ENCODE peak calls at places on chromosomes 16 and 17, in six cellular contexts. One of them, this sample, is unnamed.

GRCh38 chr17:45782889-45783592 is 1.1 kb upstream of the CRHR1 start:
- DNase-seq in GM12878: no peak
- DNase-seq in body of pancreas: no peak
- DNase-seq in IMR-90: no peak
- DNase-seq in transverse colon: no peak
- DNase-seq in H54: no peak
- DNase-seq in this sample: peak; percentile 37

GRCh38 chr16:57537194-57537505 is 779 bp upstream of the CCDC102A start:
- DNase-seq in GM12878: no peak
- DNase-seq in body of pancreas: no peak
- DNase-seq in IMR-90: no peak
- DNase-seq in transverse colon: no peak
- DNase-seq in H54: no peak
- DNase-seq in this sample: no peak

GRCh38 chr17:55830210-55830609 is 79.4 kb downstream of the PCTP start:
- DNase-seq in GM12878: no peak
- DNase-seq in body of pancreas: no peak
- DNase-seq in IMR-90: no peak
- DNase-seq in transverse colon: no peak
- DNase-seq in H54: no peak
- DNase-seq in this sample: no peak

GRCh38 chr17:17613708-17614114 is 22.2 kb upstream of the PEMT start:
- DNase-seq in GM12878: no peak
- DNase-seq in body of pancreas: peak; percentile 65
- DNase-seq in IMR-90: peak; percentile 73
- DNase-seq in transverse colon: peak; percentile 48
- DNase-seq in H54: peak; percentile 87
- DNase-seq in this sample: peak; percentile 57

GRCh38 chr17:42865638-42866094 is 14.7 kb downstream of the AOC3 start:
- DNase-seq in GM12878: no peak
- DNase-seq in body of pancreas: no peak
- DNase-seq in IMR-90: no peak
- DNase-seq in transverse colon: no peak
- DNase-seq in H54: no peak
- DNase-seq in this sample: no peak

GRCh38 chr17:73784015-73784603 is 139.9 kb upstream of the SDK2 start:
- DNase-seq in GM12878: no peak
- DNase-seq in body of pancreas: no peak
- DNase-seq in IMR-90: no peak
- DNase-seq in transverse colon: no peak
- DNase-seq in H54: no peak
- DNase-seq in this sample: no peak

GRCh38 chr16:63581560-63581959 is 1540.3 kb downstream of the CDH11 start:
- DNase-seq in GM12878: no peak
- DNase-seq in body of pancreas: no peak
- DNase-seq in IMR-90: no peak
- DNase-seq in transverse colon: no peak
- DNase-seq in H54: no peak
- DNase-seq in this sample: no peak

GRCh38 chr17:27540300-27541105 is 84.3 kb downstream of the KSR1 start:
- DNase-seq in GM12878: no peak
- DNase-seq in body of pancreas: peak; percentile 98
- DNase-seq in IMR-90: peak; percentile 100
- DNase-seq in transverse colon: peak; percentile 85
- DNase-seq in H54: no peak
- DNase-seq in this sample: no peak

GRCh38 chr17:31550389-31551056 is 159.0 kb downstream of the RAB11FIP4 start:
- DNase-seq in GM12878: no peak
- DNase-seq in body of pancreas: no peak
- DNase-seq in IMR-90: peak; percentile 24
- DNase-seq in transverse colon: no peak
- DNase-seq in H54: no peak
- DNase-seq in this sample: no peak

GRCh38 chr17:14775761-14776492 is 475.0 kb downstream of the HS3ST3B1 start:
- DNase-seq in GM12878: no peak
- DNase-seq in body of pancreas: peak; percentile 20
- DNase-seq in IMR-90: no peak
- DNase-seq in transverse colon: no peak
- DNase-seq in H54: no peak
- DNase-seq in this sample: no peak

GRCh38 chr17:34379876-34380275 is 16.8 kb upstream of the CCL1 start:
- DNase-seq in GM12878: no peak
- DNase-seq in body of pancreas: no peak
- DNase-seq in IMR-90: no peak
- DNase-seq in transverse colon: no peak
- DNase-seq in H54: no peak
- DNase-seq in this sample: no peak

GRCh38 chr17:38982858-38983746 is 15.9 kb upstream of the FBXO47 start:
- DNase-seq in GM12878: peak; percentile 19
- DNase-seq in body of pancreas: peak; percentile 45
- DNase-seq in IMR-90: peak; percentile 75
- DNase-seq in transverse colon: peak; percentile 45
- DNase-seq in H54: peak; percentile 38
- DNase-seq in this sample: peak; percentile 77

GRCh38 chr16:57422026-57422944 is 17.7 kb downstream of the CCL17 start:
- DNase-seq in GM12878: no peak
- DNase-seq in body of pancreas: peak; percentile 61
- DNase-seq in IMR-90: peak; percentile 72
- DNase-seq in transverse colon: peak; percentile 62
- DNase-seq in H54: peak; percentile 27
- DNase-seq in this sample: peak; percentile 57

DNA sequence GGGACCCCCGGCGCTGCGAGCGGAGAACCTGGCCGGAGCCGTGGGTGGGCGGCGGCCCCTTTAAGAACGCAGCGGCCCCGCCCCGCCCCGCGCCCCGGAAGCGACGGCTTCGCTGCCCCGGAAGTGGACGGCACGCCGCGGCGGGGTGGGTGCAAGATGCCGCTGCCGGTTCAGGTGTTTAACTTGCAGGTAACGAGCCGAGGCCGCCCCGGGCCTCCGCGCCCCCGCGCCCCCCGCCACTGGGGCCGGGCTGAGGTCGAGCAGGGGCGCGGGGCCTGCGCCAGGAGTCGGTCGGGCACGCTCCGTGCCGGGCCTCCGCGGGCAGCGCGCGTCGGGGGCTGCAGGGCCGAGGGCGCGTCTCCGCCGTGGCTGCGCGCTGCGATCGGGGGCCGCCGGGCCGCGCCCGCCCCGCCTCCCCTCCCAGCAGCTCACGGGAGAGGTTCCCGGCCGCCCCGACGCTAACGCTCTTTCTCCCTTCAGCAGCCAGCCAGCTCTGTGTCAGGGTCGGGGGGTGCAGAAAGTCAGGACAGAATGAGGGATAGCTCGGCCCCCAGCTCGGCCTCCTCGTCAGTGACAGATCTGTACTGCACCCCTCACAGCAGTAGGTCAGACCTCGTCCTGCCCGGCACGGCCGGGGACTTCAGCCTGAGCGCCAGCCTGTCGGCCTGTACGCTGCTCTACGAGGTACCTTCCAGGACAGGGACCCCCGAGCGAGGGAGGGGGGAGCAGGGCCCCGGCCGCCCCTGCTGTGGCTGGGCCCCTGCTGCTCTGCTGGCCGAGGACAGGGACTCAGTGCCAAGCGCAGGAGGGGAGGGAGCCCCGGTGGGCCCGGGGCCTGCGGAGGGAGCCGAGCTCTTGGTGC is at the start of the genes GPS1 and RFNG:
- DNase-seq in GM12878: no peak
- DNase-seq in body of pancreas: peak; percentile 78
- DNase-seq in IMR-90: peak; percentile 16
- DNase-seq in transverse colon: peak; percentile 87
- DNase-seq in H54: peak; percentile 90
- DNase-seq in this sample: peak; percentile 83
- TF ChIP-seq POLR2A in GM12878: peak; percentile 74
- TF ChIP-seq POLR2A in body of pancreas: no peak
- TF ChIP-seq POLR2A in IMR-90: no peak
- TF ChIP-seq POLR2A in transverse colon: no peak
- TF ChIP-seq POLR2A in H54: peak; percentile 61
- TF ChIP-seq POLR2A in this sample: no peak

GRCh38 chr16:79797486-79797885 is 196.9 kb upstream of the MAF start:
- DNase-seq in GM12878: no peak
- DNase-seq in body of pancreas: no peak
- DNase-seq in IMR-90: no peak
- DNase-seq in transverse colon: no peak
- DNase-seq in H54: no peak
- DNase-seq in this sample: no peak
- TF ChIP-seq POLR2A in GM12878: no peak
- TF ChIP-seq POLR2A in body of pancreas: no peak
- TF ChIP-seq POLR2A in IMR-90: no peak
- TF ChIP-seq POLR2A in transverse colon: no peak
- TF ChIP-seq POLR2A in H54: no peak
- TF ChIP-seq POLR2A in this sample: no peak

GRCh38 chr17:28749516-28750177 is 5.8 kb downstream of the TRAF4 start:
- DNase-seq in GM12878: no peak
- DNase-seq in body of pancreas: no peak
- DNase-seq in IMR-90: no peak
- DNase-seq in transverse colon: no peak
- DNase-seq in H54: no peak
- DNase-seq in this sample: no peak

GRCh38 chr17:28747801-28748750 is 4.3 kb downstream of the TRAF4 start:
- DNase-seq in GM12878: no peak
- DNase-seq in body of pancreas: peak; percentile 22
- DNase-seq in IMR-90: no peak
- DNase-seq in transverse colon: no peak
- DNase-seq in H54: no peak
- DNase-seq in this sample: no peak

GRCh38 chr17:28747046-28747691 is 3.4 kb downstream of the TRAF4 start:
- DNase-seq in GM12878: no peak
- DNase-seq in body of pancreas: peak; percentile 93
- DNase-seq in IMR-90: no peak
- DNase-seq in transverse colon: peak; percentile 78
- DNase-seq in H54: no peak
- DNase-seq in this sample: no peak

GRCh38 chr17:28750178-28751047 is 6.6 kb downstream of the TRAF4 start:
- DNase-seq in GM12878: peak; percentile 69
- DNase-seq in body of pancreas: peak; percentile 96
- DNase-seq in IMR-90: peak; percentile 90
- DNase-seq in transverse colon: peak; percentile 97
- DNase-seq in H54: peak; percentile 78
- DNase-seq in this sample: peak; percentile 96

GRCh38 chr17:28748852-28749515 is 5.2 kb downstream of the TRAF4 start:
- DNase-seq in GM12878: no peak
- DNase-seq in body of pancreas: peak; percentile 52
- DNase-seq in IMR-90: no peak
- DNase-seq in transverse colon: no peak
- DNase-seq in H54: no peak
- DNase-seq in this sample: no peak
- TF ChIP-seq POLR2A in GM12878: no peak
- TF ChIP-seq POLR2A in body of pancreas: no peak
- TF ChIP-seq POLR2A in IMR-90: no peak
- TF ChIP-seq POLR2A in transverse colon: no peak
- TF ChIP-seq POLR2A in H54: no peak
- TF ChIP-seq POLR2A in this sample: no peak

DNA sequence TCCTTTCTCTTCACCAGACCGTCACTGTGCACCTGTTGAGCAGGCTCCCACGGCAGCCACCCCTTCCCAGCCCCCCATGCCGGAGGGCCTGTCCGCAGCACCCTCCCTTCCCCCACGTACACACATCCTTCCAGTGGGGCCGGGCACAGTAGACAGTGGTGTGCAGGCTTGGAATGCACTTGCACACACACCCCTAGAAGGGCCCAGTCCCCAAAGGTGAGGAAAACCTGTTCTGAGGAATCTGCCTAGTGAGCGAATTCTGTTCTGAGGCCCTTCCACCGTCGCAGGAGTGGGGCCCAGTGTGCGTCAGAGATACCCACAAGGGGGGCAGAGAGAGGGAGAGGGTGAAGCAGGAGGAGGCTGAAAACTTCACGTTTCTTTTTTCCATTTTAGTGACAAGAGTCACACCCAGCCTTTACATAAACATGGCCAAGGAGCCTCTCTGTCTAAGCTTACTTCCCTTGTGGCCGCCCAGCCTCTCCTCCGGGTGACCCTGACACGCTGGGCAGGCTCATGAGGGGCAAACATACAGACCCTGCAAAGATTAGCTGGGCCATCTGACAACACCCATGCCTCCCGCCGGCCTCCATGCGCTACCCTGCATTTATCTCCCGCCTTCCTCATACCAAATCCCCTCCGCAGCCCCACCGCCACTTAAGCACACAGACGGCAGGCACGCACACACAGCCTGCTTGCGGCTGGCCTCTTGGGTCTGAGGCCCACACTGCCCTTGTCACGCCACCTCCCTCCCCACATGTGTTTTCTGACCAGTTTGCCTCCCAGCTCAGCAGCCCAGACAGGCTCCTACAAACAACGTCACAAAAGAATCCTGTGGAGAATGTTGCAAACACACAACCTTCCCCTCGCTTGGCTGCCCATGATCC is 1.8 kb downstream of the ZBTB4 start:
- DNase-seq in GM12878: no peak
- DNase-seq in body of pancreas: peak; percentile 60
- DNase-seq in IMR-90: peak; percentile 95
- DNase-seq in transverse colon: peak; percentile 28
- DNase-seq in H54: no peak
- DNase-seq in this sample: peak; percentile 76
- TF ChIP-seq POLR2A in GM12878: peak; percentile 27
- TF ChIP-seq POLR2A in body of pancreas: peak; percentile 43
- TF ChIP-seq POLR2A in IMR-90: peak; percentile 71
- TF ChIP-seq POLR2A in transverse colon: no peak
- TF ChIP-seq POLR2A in H54: no peak
- TF ChIP-seq POLR2A in this sample: no peak

DNA sequence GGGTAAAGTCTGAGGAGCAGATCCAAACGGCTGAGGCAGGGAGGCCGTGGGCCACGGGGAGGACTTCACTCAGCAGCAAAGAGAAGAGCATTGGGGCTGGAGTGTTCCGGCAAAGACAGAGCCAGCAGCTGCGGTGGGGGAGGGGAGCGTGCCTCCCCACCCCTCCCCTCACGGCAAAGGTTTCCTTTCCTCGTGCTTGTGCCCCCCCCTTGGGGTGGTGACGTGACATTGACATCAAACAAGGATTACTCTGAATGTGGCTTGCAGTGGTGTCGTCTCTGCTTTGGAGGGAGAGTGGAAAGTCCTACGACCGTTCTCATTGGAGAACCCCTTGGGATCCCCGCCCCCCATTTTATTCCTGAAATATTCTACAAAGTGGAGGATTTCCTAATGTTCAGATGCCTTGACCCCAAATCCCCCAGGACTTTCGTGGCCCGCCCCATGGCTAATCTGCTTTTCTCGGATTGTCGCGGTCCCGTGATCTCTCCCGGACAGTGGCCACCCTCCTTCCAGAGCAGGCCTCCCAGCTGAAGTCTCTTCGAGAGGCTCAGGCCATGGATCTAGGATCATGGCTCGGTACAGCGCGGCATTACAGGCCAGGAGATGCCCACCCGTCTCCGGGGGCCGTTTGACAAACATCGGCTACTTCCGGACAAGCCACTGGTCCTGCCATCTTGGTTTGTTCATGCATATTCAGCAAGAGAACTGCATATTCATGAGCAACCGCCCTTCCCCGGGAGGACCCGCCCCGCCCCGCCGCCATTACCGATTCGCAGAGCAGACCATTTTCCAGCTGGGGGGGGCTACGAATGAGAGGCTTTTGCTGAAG is 714 bp upstream of the POLR2A start:
- DNase-seq in GM12878: peak; percentile 54
- DNase-seq in body of pancreas: peak; percentile 93
- DNase-seq in IMR-90: peak; percentile 93
- DNase-seq in transverse colon: peak; percentile 93
- DNase-seq in H54: peak; percentile 74
- DNase-seq in this sample: peak; percentile 97
- TF ChIP-seq POLR2A in GM12878: no peak
- TF ChIP-seq POLR2A in body of pancreas: no peak
- TF ChIP-seq POLR2A in IMR-90: no peak
- TF ChIP-seq POLR2A in transverse colon: no peak
- TF ChIP-seq POLR2A in H54: peak; percentile 61
- TF ChIP-seq POLR2A in this sample: no peak

GRCh38 chr17:29176500-29177351 is 3.5 kb downstream of the MYO18A start:
- DNase-seq in GM12878: no peak
- DNase-seq in body of pancreas: peak; percentile 94
- DNase-seq in IMR-90: peak; percentile 43
- DNase-seq in transverse colon: peak; percentile 82
- DNase-seq in H54: peak; percentile 80
- DNase-seq in this sample: peak; percentile 76
- TF ChIP-seq POLR2A in GM12878: peak; percentile 87
- TF ChIP-seq POLR2A in body of pancreas: peak; percentile 89
- TF ChIP-seq POLR2A in IMR-90: no peak
- TF ChIP-seq POLR2A in transverse colon: peak; percentile 68
- TF ChIP-seq POLR2A in H54: no peak
- TF ChIP-seq POLR2A in this sample: peak; percentile 60